ENCODE peak calls at places on chromosomes 5 and 9, in four cellular contexts. F is choroid plexus epithelial cell, D is AG09309, W is cardiac fibroblast. B is an unnamed sample.
A peak's percentile ranks its signal among the peaks of the same experiment; 100 is the strongest.

GRCh38 chr9:97531750-97532383 is 30.4 kb downstream of the TMOD1 start:
- DNase-seq in W (no peak), D (no peak), F (no peak), B (no peak)

GRCh38 chr9:16236326-16236725 is 634.1 kb downstream of the BNC2 start:
- DNase-seq in W (peak; percentile 88), D (peak; percentile 97), F (peak; percentile 90), B (no peak)

GRCh38 chr5:41408676-41409443 is 101.5 kb downstream of the PLCXD3 start:
- DNase-seq in D (no peak), W (peak; percentile 81), F (no peak), B (no peak)

GRCh38 chr5:158725223-158725825 is 374.4 kb downstream of the EBF1 start:
- DNase-seq in D (no peak), W (no peak), F (peak; percentile 23), B (no peak)

GRCh38 chr9:131103535-131103934 is 7.2 kb downstream of the AIF1L start:
- DNase-seq in F (no peak), W (no peak), D (no peak), B (no peak)

GRCh38 chr5:43210570-43210969 is 18.5 kb downstream of the NIM1K start:
- DNase-seq in F (no peak), D (no peak), W (no peak), B (no peak)

GRCh38 chr9:859251-859650 is 17.8 kb downstream of the DMRT1 start:
- DNase-seq in D (no peak), W (no peak), F (no peak), B (no peak)

GRCh38 chr5:179110528-179110927 is 50.4 kb downstream of the ZNF354C start:
- DNase-seq in W (no peak), D (no peak), F (no peak), B (no peak)

GRCh38 chr9:14141736-14142135 is 172.2 kb downstream of the NFIB start:
- DNase-seq in F (no peak), W (no peak), D (no peak), B (no peak)

GRCh38 chr5:143200781-143201398 is 202.6 kb downstream of the NR3C1 start:
- DNase-seq in D (peak; percentile 77), F (peak; percentile 81), W (peak; percentile 80), B (peak; percentile 89)

GRCh38 chr5:143106175-143106574 is 297.3 kb downstream of the NR3C1 start:
- DNase-seq in D (peak; percentile 63), F (peak; percentile 31), W (peak; percentile 63), B (no peak)

GRCh38 chr5:176692835-176693476 is 45.7 kb downstream of the TSPAN17 start:
- DNase-seq in F (no peak), W (no peak), D (no peak), B (no peak)

GRCh38 chr5:68849103-68849502 is 244.7 kb upstream of the SLC30A5 start:
- DNase-seq in D (no peak), W (no peak), F (no peak), B (no peak)

GRCh38 chr9:129988607-129989361 is 54.2 kb downstream of the FNBP1 start:
- DNase-seq in D (no peak), W (no peak), F (no peak), B (no peak)

GRCh38 chr5:136629125-136629790 is 263.9 kb upstream of the TRPC7 start:
- DNase-seq in F (peak; percentile 6), W (no peak), D (no peak), B (peak; percentile 51)

GRCh38 chr5:102295534-102296228 is 403 bp downstream of the SLCO4C1 start:
- DNase-seq in W (no peak), D (no peak), F (no peak), B (no peak)

GRCh38 chr5:55600536-55601208 is 65.9 kb upstream of the PLPP1 start:
- DNase-seq in D (no peak), W (peak; percentile 74), F (peak; percentile 91), B (no peak)

GRCh38 chr5:33997331-33997983 is 10.4 kb downstream of the AMACR start:
- DNase-seq in F (peak; percentile 91), W (peak; percentile 89), D (peak; percentile 86), B (no peak)

GRCh38 chr5:58019614-58020013 is 440.3 kb downstream of the PLK2 start:
- DNase-seq in W (no peak), F (no peak), D (peak; percentile 29), B (no peak)

GRCh38 chr5:36696059-36696673 is 89.8 kb downstream of the SLC1A3 start:
- DNase-seq in D (no peak), F (peak; percentile 84), W (peak; percentile 80), B (no peak)

GRCh38 chr9:35538361-35539234 is 48.7 kb downstream of the RUSC2 start:
- DNase-seq in D (no peak), W (peak; percentile 87), F (peak; percentile 81), B (no peak)

GRCh38 chr5:115898656-115899055 is 56.9 kb downstream of the AP3S1 start:
- DNase-seq in W (peak; percentile 49), F (peak; percentile 30), D (no peak), B (no peak)

GRCh38 chr5:116731432-116731831 is 156.8 kb upstream of the SEMA6A start:
- DNase-seq in F (no peak), W (no peak), D (no peak), B (no peak)

GRCh38 chr5:83145882-83146331 is 68.6 kb downstream of the XRCC4 start:
- DNase-seq in D (no peak), F (peak; percentile 33), W (no peak), B (no peak)

GRCh38 chr5:91182763-91183162 is 200.4 kb downstream of the ARRDC3 start:
- DNase-seq in F (peak; percentile 56), W (peak; percentile 56), D (peak; percentile 16), B (no peak)

GRCh38 chr5:142215915-142216681 is 107.5 kb downstream of the NDFIP1 start:
- DNase-seq in D (peak; percentile 97), W (peak; percentile 98), F (peak; percentile 98), B (peak; percentile 94)

GRCh38 chr5:761206-761771 is 23.2 kb downstream of the ZDHHC11B start:
- DNase-seq in W (no peak), D (no peak), F (no peak), B (peak; percentile 60)

GRCh38 chr5:93381057-93381456 is 200.0 kb downstream of the NR2F1-AS1 start:
- DNase-seq in D (no peak), W (peak; percentile 46), F (peak; percentile 50), B (no peak)

GRCh38 chr5:157252741-157253465 is 13.0 kb upstream of the CYFIP2 start:
- DNase-seq in F (no peak), W (peak; percentile 35), D (peak; percentile 10), B (no peak)

GRCh38 chr9:137397675-137398423 is 25.1 kb downstream of the EXD3 start:
- DNase-seq in W (no peak), D (no peak), F (no peak), B (no peak)

GRCh38 chr5:114038756-114039155 is 323.1 kb upstream of the KCNN2 start:
- DNase-seq in F (no peak), D (no peak), W (no peak), B (no peak)

GRCh38 chr5:164298165-164298564 is 792.7 kb downstream of the MAT2B start:
- DNase-seq in F (no peak), W (no peak), D (no peak), B (no peak)

GRCh38 chr9:132833451-132834130 is 44.5 kb downstream of the AK8 start:
- DNase-seq in W (no peak), D (no peak), F (no peak), B (no peak)

GRCh38 chr5:163565492-163565891 is 60.1 kb downstream of the MAT2B start:
- DNase-seq in D (no peak), F (peak; percentile 17), W (peak; percentile 30), B (no peak)

GRCh38 chr5:27313549-27313948 is 275.2 kb upstream of the CDH9 start:
- DNase-seq in F (no peak), W (no peak), D (no peak), B (no peak)

GRCh38 chr5:111439473-111440075 is 72.8 kb downstream of the STARD4 start:
- DNase-seq in W (peak; percentile 43), F (peak; percentile 16), D (no peak), B (no peak)

GRCh38 chr5:75524071-75524470 is 12.4 kb downstream of the POLK start:
- DNase-seq in F (no peak), D (no peak), W (no peak), B (no peak)

GRCh38 chr9:94879230-94879629 is 152.7 kb downstream of the AOPEP start:
- DNase-seq in F (no peak), D (no peak), W (no peak), B (no peak)

GRCh38 chr5:54704341-54704740 is 186.8 kb downstream of the SNX18 start:
- DNase-seq in D (no peak), F (no peak), W (no peak), B (no peak)

GRCh38 chr9:106981396-106982287 is 118.7 kb downstream of the ZNF462 start:
- DNase-seq in W (no peak), F (no peak), D (no peak), B (no peak)
- H3K4me3 ChIP-seq in W (no peak overlapping the region), F (no peak overlapping the region), D (no peak overlapping the region), B (no peak overlapping the region)

GRCh38 chr5:151101151-151101550 is 20.3 kb upstream of the TNIP1 start:
- DNase-seq in W (no peak), F (no peak), D (no peak), B (no peak)
- H3K4me3 ChIP-seq in W (no peak overlapping the region), F (no peak overlapping the region), D (no peak overlapping the region), B (no peak overlapping the region)

GRCh38 chr5:166369817-166370216 is 1921.6 kb upstream of the WWC1 start:
- DNase-seq in D (no peak), W (no peak), F (no peak), B (no peak)

GRCh38 chr5:166367391-166367790 is 1924.1 kb upstream of the WWC1 start:
- DNase-seq in D (no peak), W (no peak), F (no peak), B (no peak)

GRCh38 chr5:166369326-166369725 is 1922.1 kb upstream of the WWC1 start:
- DNase-seq in W (no peak), D (no peak), F (peak; percentile 79), B (no peak)

GRCh38 chr5:166373817-166374216 is 1917.6 kb upstream of the WWC1 start:
- DNase-seq in F (no peak), D (no peak), W (no peak), B (no peak)

GRCh38 chr5:166370928-166371690 is 1920.3 kb upstream of the WWC1 start:
- DNase-seq in F (peak; percentile 56), W (peak; percentile 11), D (no peak), B (no peak)
- H3K4me3 ChIP-seq in F (peak overlapping the region; percentile 55), W (no peak overlapping the region), D (peak overlapping the region; percentile 13), B (peak overlapping the region; percentile 8)

GRCh38 chr9:5631021-5631420 is 2.1 kb downstream of the RIC1 start:
- DNase-seq in F (peak; percentile 42), W (peak; percentile 44), D (no peak), B (no peak)
- H3K4me3 ChIP-seq in F (peak overlapping the region; percentile 28), W (no peak overlapping the region), D (peak overlapping the region; percentile 91), B (peak overlapping the region; percentile 86)

GRCh38 chr9:17799383-17799782 is 220.5 kb downstream of the SH3GL2 start:
- DNase-seq in D (no peak), F (peak; percentile 39), W (peak; percentile 33), B (no peak)
- H3K4me3 ChIP-seq in D (no peak overlapping the region), F (no peak overlapping the region), W (no peak overlapping the region), B (no peak overlapping the region)

GRCh38 chr5:134874831-134875655 is 872 bp downstream of the TXNDC15 start:
- DNase-seq in D (peak; percentile 79), F (peak; percentile 95), W (peak; percentile 90), B (peak; percentile 82)

GRCh38 chr5:134878403-134878802 is 4.2 kb downstream of the TXNDC15 start:
- DNase-seq in D (no peak), F (no peak), W (no peak), B (no peak)

GRCh38 chr5:134877159-134877558 is 3.0 kb downstream of the TXNDC15 start:
- DNase-seq in D (no peak), F (no peak), W (no peak), B (no peak)

GRCh38 chr5:134873987-134874830 is at the start of gene TXNDC15:
- DNase-seq in D (peak; percentile 51), W (peak; percentile 87), F (peak; percentile 90), B (peak; percentile 84)

GRCh38 chr5:134873494-134873893 is 677 bp upstream of the TXNDC15 start:
- DNase-seq in D (no peak), F (no peak), W (peak; percentile 3), B (no peak)
- H3K4me3 ChIP-seq in D (no peak overlapping the region), F (no peak overlapping the region), W (no peak overlapping the region), B (no peak overlapping the region)

B was measured in RWPE2.